ENCODE peak calls at places on chromosomes 2 and 18, in six cellular contexts. One of them, this sample, is unnamed.

GRCh38 chr2:200068642-200069041 is 113.3 kb downstream of the MAIP1 start:
- DNase-seq in GM04504: no peak
- DNase-seq in NCI-H1694: no peak
- DNase-seq in sciatic nerve: no peak
- DNase-seq in activated T-helper 1 cell treated with Interleukin-2 at 50 U/mL for 16 hours: no peak
- DNase-seq in HCEC 1CT: no peak
- DNase-seq in this sample: no peak

GRCh38 chr2:58926112-58926511 is 685.0 kb upstream of the FANCL start:
- DNase-seq in NCI-H1694: no peak
- DNase-seq in HCEC 1CT: no peak
- DNase-seq in GM04504: no peak
- DNase-seq in sciatic nerve: no peak
- DNase-seq in activated T-helper 1 cell treated with Interleukin-2 at 50 U/mL for 16 hours: no peak
- DNase-seq in this sample: no peak

GRCh38 chr18:5879479-5879882 is 15.8 kb downstream of the TMEM200C start:
- DNase-seq in HCEC 1CT: peak; percentile 43
- DNase-seq in GM04504: peak; percentile 8
- DNase-seq in activated T-helper 1 cell treated with Interleukin-2 at 50 U/mL for 16 hours: no peak
- DNase-seq in NCI-H1694: no peak
- DNase-seq in sciatic nerve: no peak
- DNase-seq in this sample: peak; percentile 18

GRCh38 chr2:231425291-231425810 is 29.8 kb downstream of the B3GNT7 start:
- DNase-seq in NCI-H1694: no peak
- DNase-seq in GM04504: no peak
- DNase-seq in sciatic nerve: no peak
- DNase-seq in activated T-helper 1 cell treated with Interleukin-2 at 50 U/mL for 16 hours: no peak
- DNase-seq in HCEC 1CT: no peak
- DNase-seq in this sample: no peak

GRCh38 chr2:8676191-8676914 is 5.5 kb upstream of the ID2 start:
- DNase-seq in GM04504: peak; percentile 75
- DNase-seq in HCEC 1CT: peak; percentile 22
- DNase-seq in sciatic nerve: peak; percentile 94
- DNase-seq in NCI-H1694: no peak
- DNase-seq in activated T-helper 1 cell treated with Interleukin-2 at 50 U/mL for 16 hours: no peak
- DNase-seq in this sample: no peak

GRCh38 chr2:233240897-233241296 is 10.6 kb upstream of the ATG16L1 start:
- DNase-seq in NCI-H1694: no peak
- DNase-seq in HCEC 1CT: no peak
- DNase-seq in sciatic nerve: no peak
- DNase-seq in activated T-helper 1 cell treated with Interleukin-2 at 50 U/mL for 16 hours: no peak
- DNase-seq in GM04504: no peak
- DNase-seq in this sample: no peak

GRCh38 chr18:2223859-2224258 is 347.4 kb downstream of the METTL4 start:
- DNase-seq in sciatic nerve: no peak
- DNase-seq in GM04504: no peak
- DNase-seq in NCI-H1694: peak; percentile 8
- DNase-seq in activated T-helper 1 cell treated with Interleukin-2 at 50 U/mL for 16 hours: no peak
- DNase-seq in HCEC 1CT: peak; percentile 41
- DNase-seq in this sample: no peak

GRCh38 chr2:173347305-173348168 is 7.1 kb upstream of the CDCA7 start:
- DNase-seq in NCI-H1694: no peak
- DNase-seq in activated T-helper 1 cell treated with Interleukin-2 at 50 U/mL for 16 hours: no peak
- DNase-seq in HCEC 1CT: no peak
- DNase-seq in GM04504: no peak
- DNase-seq in sciatic nerve: no peak
- DNase-seq in this sample: no peak

GRCh38 chr2:240630771-240631560 is 5.7 kb downstream of the GPR35 start:
- DNase-seq in NCI-H1694: no peak
- DNase-seq in HCEC 1CT: no peak
- DNase-seq in activated T-helper 1 cell treated with Interleukin-2 at 50 U/mL for 16 hours: no peak
- DNase-seq in GM04504: no peak
- DNase-seq in sciatic nerve: no peak
- DNase-seq in this sample: no peak

GRCh38 chr2:129803067-129803466 is 176.4 kb upstream of the RAB6C start:
- DNase-seq in GM04504: no peak
- DNase-seq in NCI-H1694: no peak
- DNase-seq in activated T-helper 1 cell treated with Interleukin-2 at 50 U/mL for 16 hours: no peak
- DNase-seq in HCEC 1CT: no peak
- DNase-seq in sciatic nerve: no peak
- DNase-seq in this sample: no peak

GRCh38 chr18:13232060-13232917 is 13.7 kb downstream of the LDLRAD4 start:
- DNase-seq in activated T-helper 1 cell treated with Interleukin-2 at 50 U/mL for 16 hours: no peak
- DNase-seq in sciatic nerve: peak; percentile 62
- DNase-seq in HCEC 1CT: no peak
- DNase-seq in NCI-H1694: no peak
- DNase-seq in GM04504: no peak
- DNase-seq in this sample: no peak

GRCh38 chr2:120291464-120292311 is 39.0 kb downstream of the RALB start:
- DNase-seq in activated T-helper 1 cell treated with Interleukin-2 at 50 U/mL for 16 hours: no peak
- DNase-seq in HCEC 1CT: no peak
- DNase-seq in sciatic nerve: no peak
- DNase-seq in NCI-H1694: no peak
- DNase-seq in GM04504: no peak
- DNase-seq in this sample: no peak

GRCh38 chr2:45131587-45131986 is 122.3 kb upstream of the SIX2 start:
- DNase-seq in GM04504: no peak
- DNase-seq in NCI-H1694: no peak
- DNase-seq in sciatic nerve: no peak
- DNase-seq in activated T-helper 1 cell treated with Interleukin-2 at 50 U/mL for 16 hours: no peak
- DNase-seq in HCEC 1CT: no peak
- DNase-seq in this sample: no peak

GRCh38 chr18:43982582-43982981 is 698.1 kb upstream of the SETBP1 start:
- DNase-seq in NCI-H1694: no peak
- DNase-seq in sciatic nerve: no peak
- DNase-seq in HCEC 1CT: no peak
- DNase-seq in GM04504: no peak
- DNase-seq in activated T-helper 1 cell treated with Interleukin-2 at 50 U/mL for 16 hours: no peak
- DNase-seq in this sample: no peak

GRCh38 chr2:63555931-63556330 is 32.3 kb downstream of the WDPCP start:
- DNase-seq in GM04504: no peak
- DNase-seq in NCI-H1694: no peak
- DNase-seq in sciatic nerve: no peak
- DNase-seq in activated T-helper 1 cell treated with Interleukin-2 at 50 U/mL for 16 hours: no peak
- DNase-seq in HCEC 1CT: no peak
- DNase-seq in this sample: no peak

This sample was measured in AG09309.